ENCODE peak calls at places on chromosomes 11 and 22, in four cellular contexts. U is heart right ventricle, F is Caco-2, H is body of pancreas. E is an unnamed sample.

GRCh38 chr22:45163074-45163416 is 680 bp upstream of the NUP50 start:
- DNase-seq in U (no peak), F (no peak), H (peak; percentile 59), E (no peak)

GRCh38 chr11:66248903-66249302 is 19.5 kb upstream of the RAB1B start:
- DNase-seq in U (no peak), H (no peak), F (no peak), E (no peak)

GRCh38 chr11:129283141-129283540 is 91.0 kb upstream of the ARHGAP32 start:
- DNase-seq in H (peak; percentile 52), U (no peak), F (peak; percentile 86), E (no peak)

GRCh38 chr11:117482881-117483280 is 155.2 kb downstream of the CEP164 start:
- DNase-seq in H (no peak), F (no peak), U (no peak), E (no peak)

GRCh38 chr22:50699754-50700386 is 27.2 kb downstream of the SHANK3 start:
- DNase-seq in U (no peak), F (no peak), H (peak; percentile 10), E (no peak)

GRCh38 chr22:38077595-38077994 is 6.4 kb downstream of the SLC16A8 start:
- DNase-seq in H (no peak), U (no peak), F (no peak), E (no peak)

GRCh38 chr11:6431861-6432260 is 8.9 kb downstream of the HPX start:
- DNase-seq in F (no peak), U (no peak), H (no peak), E (peak; percentile 37)

GRCh38 chr11:104705475-104706195 is 192.6 kb downstream of the CASP12 start:
- DNase-seq in U (peak; percentile 34), H (peak; percentile 7), F (no peak), E (peak; percentile 49)

GRCh38 chr11:69022268-69022667 is 9.2 kb upstream of the MRGPRF start:
- DNase-seq in U (no peak), H (no peak), F (no peak), E (no peak)

GRCh38 chr11:44453871-44454270 is 111.6 kb upstream of the CD82 start:
- DNase-seq in U (no peak), F (no peak), H (no peak), E (no peak)

GRCh38 chr11:61477734-61478148 is 30.8 kb upstream of the LRRC10B start:
- DNase-seq in H (peak; percentile 60), U (peak; percentile 47), F (peak; percentile 52), E (peak; percentile 43)

GRCh38 chr11:11380883-11381282 is 27.8 kb upstream of the CSNK2A3 start:
- DNase-seq in F (no peak), U (no peak), H (no peak), E (no peak)

GRCh38 chr11:16879690-16880089 is 134.5 kb downstream of the PLEKHA7 start:
- DNase-seq in F (no peak), H (no peak), U (no peak), E (no peak)

GRCh38 chr22:31607696-31608095 is 54.3 kb downstream of the PISD start:
- DNase-seq in F (no peak), U (no peak), H (no peak), E (no peak)
- H3K9me3 ChIP-seq in F (no peaks in the 10 kb centered on the region), U (no peaks in the 10 kb centered on the region), H (no peaks in the 10 kb centered on the region), E (no peaks in the 10 kb centered on the region)

GRCh38 chr22:47354668-47355387 is 592.4 kb downstream of the TBC1D22A start:
- DNase-seq in U (no peak), H (no peak), F (no peak), E (no peak)
- H3K9me3 ChIP-seq in U (no peaks in the 10 kb centered on the region), H (no peaks in the 10 kb centered on the region), F (no peaks in the 10 kb centered on the region), E (peaks cover 12% of the 10 kb centered on the region)

DNA sequence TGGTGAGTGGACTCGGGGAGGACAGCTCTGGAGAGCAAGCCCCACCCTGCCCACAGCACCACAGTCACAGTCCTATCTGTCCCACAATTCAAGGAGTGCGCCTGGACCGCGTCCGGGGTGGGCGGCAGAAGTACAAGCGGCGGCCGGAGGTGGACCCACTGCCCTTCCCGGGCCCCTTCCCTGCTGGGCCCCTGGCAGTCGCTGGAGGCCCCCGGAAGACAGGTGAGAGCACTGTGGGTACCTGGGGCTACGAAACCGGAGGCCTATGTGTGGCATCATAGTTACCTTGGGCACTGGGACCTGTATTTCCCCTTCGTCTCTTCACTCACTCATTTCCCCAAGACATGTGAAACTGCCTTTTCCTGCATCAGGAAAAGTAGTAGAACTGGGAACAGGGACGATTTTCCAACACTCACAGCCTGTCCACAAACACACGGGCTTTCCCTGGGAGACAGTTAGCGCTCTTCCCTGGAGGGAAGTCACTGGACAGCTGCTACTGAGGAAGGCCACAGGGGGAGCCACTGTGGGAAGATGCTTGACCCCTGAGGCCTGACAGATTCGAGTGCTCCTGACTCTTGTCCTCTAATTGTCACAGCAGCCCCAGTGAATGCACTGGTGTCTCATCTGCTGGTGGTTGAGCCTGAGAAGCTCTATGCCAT is 3.1 kb downstream of the TRMT112 start:
- DNase-seq in U (no peak), F (no peak), H (no peak), E (no peak)
- H3K9me3 ChIP-seq in U (no peaks in the 10 kb centered on the region), F (no peaks in the 10 kb centered on the region), H (no peaks in the 10 kb centered on the region), E (no peaks in the 10 kb centered on the region)

GRCh38 chr11:3989891-3990290 is 104.7 kb upstream of the RRM1 start:
- DNase-seq in F (no peak), U (no peak), H (no peak), E (no peak)

GRCh38 chr11:3992964-3993363 is 101.6 kb upstream of the RRM1 start:
- DNase-seq in F (no peak), U (no peak), H (no peak), E (no peak)

GRCh38 chr11:3994030-3994640 is 100.5 kb upstream of the RRM1 start:
- DNase-seq in U (no peak), F (no peak), H (no peak), E (no peak)

GRCh38 chr11:3989251-3989650 is 105.3 kb upstream of the RRM1 start:
- DNase-seq in H (peak; percentile 8), F (no peak), U (no peak), E (no peak)

GRCh38 chr11:3990406-3990805 is 104.2 kb upstream of the RRM1 start:
- DNase-seq in U (no peak), F (no peak), H (no peak), E (no peak)
- H3K9me3 ChIP-seq in U (no peaks in the 10 kb centered on the region), F (peaks cover 17% of the 10 kb centered on the region), H (no peaks in the 10 kb centered on the region), E (no peaks in the 10 kb centered on the region)

E was measured in lung.